ENCODE peak calls at places on chromosomes 6 and 20, in seven cellular contexts. H, R, Y, D, U, W and N are unnamed samples.

GRCh38 chr20:33322456-33322855 is 39.4 kb downstream of the BPIFB1 start:
- DNase-seq in H (no peak), D (no peak), Y (no peak), W (no peak), R (no peak), U (no peak), N (no peak)

GRCh38 chr6:26550250-26550993 is 12.3 kb downstream of the HMGN4 start:
- DNase-seq in D (peak; percentile 66), U (peak; percentile 81), Y (peak; percentile 84), R (peak; percentile 77), H (peak; percentile 41), W (peak; percentile 79), N (peak; percentile 65)

GRCh38 chr20:7775072-7775471 is 165.2 kb downstream of the HAO1 start:
- DNase-seq in U (no peak), Y (no peak), D (no peak), H (no peak), W (no peak), R (no peak), N (no peak)

GRCh38 chr6:12602951-12603710 is 113.4 kb upstream of the PHACTR1 start:
- DNase-seq in R (no peak), W (peak; percentile 88), H (no peak), Y (peak; percentile 12), U (no peak), D (peak; percentile 23), N (no peak)

GRCh38 chr6:97885230-97885772 is 602.3 kb upstream of the MMS22L start:
- DNase-seq in Y (no peak), U (no peak), D (no peak), W (no peak), R (no peak), H (no peak), N (no peak)

GRCh38 chr6:89818977-89819335 is 638 bp downstream of the MDN1 start:
- DNase-seq in D (no peak), H (no peak), Y (no peak), U (no peak), W (peak; percentile 21), R (no peak), N (no peak)

GRCh38 chr6:2935566-2936291 is 32.6 kb upstream of the SERPINB9 start:
- DNase-seq in H (no peak), U (no peak), R (no peak), W (no peak), Y (no peak), D (no peak), N (no peak)

GRCh38 chr20:45890077-45890996 is 671 bp downstream of the NEURL2 start:
- DNase-seq in R (peak; percentile 88), H (peak; percentile 57), W (peak; percentile 66), Y (peak; percentile 92), U (peak; percentile 85), D (peak; percentile 89), N (peak; percentile 87)

GRCh38 chr6:169291148-169291547 is 37.5 kb upstream of the THBS2 start:
- DNase-seq in D (no peak), R (no peak), H (no peak), W (no peak), U (no peak), Y (no peak), N (no peak)

GRCh38 chr6:33335916-33336315 is 18.4 kb upstream of the ZBTB22 start:
- DNase-seq in Y (no peak), H (no peak), R (no peak), W (no peak), U (no peak), D (no peak), N (no peak)

GRCh38 chr20:3505148-3505547 is 34.3 kb downstream of the ATRN start:
- DNase-seq in H (no peak), R (no peak), D (no peak), Y (no peak), U (no peak), W (no peak), N (no peak)

GRCh38 chr6:166670013-166670412 is 43.0 kb upstream of the RPS6KA2 start:
- DNase-seq in U (no peak), R (no peak), W (no peak), H (no peak), Y (no peak), D (no peak), N (no peak)

GRCh38 chr6:31354788-31355539 is 2.0 kb downstream of the HLA-B start:
- DNase-seq in R (no peak), H (no peak), D (no peak), U (no peak), W (no peak), Y (no peak), N (no peak)

GRCh38 chr6:125236536-125237327 is 65.0 kb downstream of the HDDC2 start:
- DNase-seq in R (no peak), H (no peak), W (peak; percentile 27), D (no peak), Y (no peak), U (no peak), N (no peak)

GRCh38 chr6:1624848-1625341 is 15.2 kb downstream of the FOXC1 start:
- DNase-seq in D (no peak), R (no peak), W (no peak), Y (peak; percentile 51), U (peak; percentile 68), H (no peak), N (peak; percentile 46)

GRCh38 chr6:27575594-27576361 is 102.9 kb upstream of the ZNF184 start:
- DNase-seq in W (peak; percentile 72), H (no peak), D (no peak), U (no peak), R (no peak), Y (no peak), N (no peak)

GRCh38 chr6:89830385-89830809 is 717 bp downstream of the CASP8AP2 start:
- DNase-seq in U (no peak), W (no peak), H (no peak), Y (no peak), R (no peak), D (no peak), N (no peak)

GRCh38 chr6:170485159-170485558 is 67.9 kb downstream of the PSMB1 start:
- DNase-seq in R (no peak), H (no peak), Y (no peak), W (no peak), U (no peak), D (no peak), N (no peak)

GRCh38 chr6:128511518-128511917 is 8.9 kb downstream of the PTPRK start:
- DNase-seq in R (no peak), H (no peak), W (peak; percentile 66), Y (no peak), U (no peak), D (no peak), N (no peak)

GRCh38 chr6:53795702-53796450 is 1.1 kb downstream of the LRRC1 start:
- DNase-seq in R (peak; percentile 62), U (peak; percentile 54), W (no peak), Y (no peak), H (no peak), D (no peak), N (peak; percentile 34)

GRCh38 chr6:162264581-162264980 is 463.0 kb downstream of the PRKN start:
- DNase-seq in W (no peak), R (no peak), D (no peak), Y (no peak), H (no peak), U (no peak), N (no peak)

GRCh38 chr20:11978496-11978895 is 60.8 kb downstream of the BTBD3 start:
- DNase-seq in R (no peak), H (no peak), W (no peak), Y (no peak), D (no peak), U (no peak), N (no peak)

GRCh38 chr6:75317503-75318206 is 33.1 kb upstream of the TMEM30A start:
- DNase-seq in D (no peak), Y (no peak), W (no peak), H (no peak), U (no peak), R (no peak), N (no peak)

GRCh38 chr20:63744158-63744557 is 4.6 kb downstream of the SLC2A4RG start:
- DNase-seq in R (no peak), Y (no peak), W (no peak), H (no peak), D (no peak), U (no peak), N (no peak)

GRCh38 chr6:35044145-35044745 is 96.9 kb downstream of the TCP11 start:
- DNase-seq in D (no peak), W (no peak), R (no peak), Y (no peak), U (no peak), H (no peak), N (no peak)

GRCh38 chr6:3749991-3750323 is 1.6 kb downstream of the PXDC1 start:
- DNase-seq in Y (no peak), U (no peak), R (no peak), W (no peak), D (peak; percentile 87), H (no peak), N (no peak)

GRCh38 chr6:123333000-123333756 is 303.6 kb downstream of the TRDN start:
- DNase-seq in H (no peak), U (no peak), D (no peak), W (no peak), R (no peak), Y (no peak), N (no peak)

GRCh38 chr20:31845300-31845863 is at the start of gene FOXS1:
- DNase-seq in R (no peak), Y (no peak), W (no peak), U (peak; percentile 65), H (no peak), D (peak; percentile 51), N (no peak)

GRCh38 chr20:11429889-11430580 is 487.7 kb upstream of the BTBD3 start:
- DNase-seq in W (no peak), Y (no peak), D (no peak), H (no peak), R (no peak), U (peak; percentile 5), N (no peak)

DNA sequence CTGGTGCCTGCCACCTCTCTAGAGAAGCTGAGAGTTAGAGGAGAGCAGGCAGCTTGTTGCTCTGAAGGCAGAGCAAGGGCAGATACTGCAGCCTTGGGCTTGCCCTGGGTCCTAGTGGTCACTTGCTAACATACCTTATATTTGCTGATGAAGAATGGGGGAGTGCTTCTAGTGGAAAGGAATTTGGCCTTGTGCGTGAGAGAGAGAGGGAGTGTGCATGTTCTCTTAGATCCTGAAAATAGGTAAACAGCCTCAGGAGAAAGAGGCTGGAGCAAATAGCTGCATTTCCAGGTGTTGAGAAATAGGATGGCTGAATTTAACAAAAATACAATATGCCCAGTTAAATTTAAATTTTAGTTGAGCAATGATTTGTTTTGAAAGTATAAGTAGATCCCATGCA is 724.5 kb upstream of the FLRT3 start:
- DNase-seq in R (no peak), H (no peak), D (no peak), Y (no peak), U (peak; percentile 18), W (peak; percentile 34), N (no peak)
- TF ChIP-seq CTCF in R (no peak), H (no peak), D (no peak), Y (no peak), U (no peak), W (no peak), N (no peak)

GRCh38 chr6:19210849-19211590 is 626.1 kb upstream of the ID4 start:
- DNase-seq in H (no peak), U (peak; percentile 59), Y (peak; percentile 35), R (no peak), W (peak; percentile 4), D (no peak), N (peak; percentile 50)
- TF ChIP-seq CTCF in H (no peak), U (peak; percentile 35), Y (no peak), R (no peak), W (no peak), D (no peak), N (peak; percentile 57)

GRCh38 chr20:20593447-20594170 is 118.8 kb downstream of the RALGAPA2 start:
- DNase-seq in U (peak; percentile 26), D (peak; percentile 46), W (peak; percentile 61), Y (peak; percentile 75), H (no peak), R (peak; percentile 47), N (peak; percentile 42)
- TF ChIP-seq CTCF in U (peak; percentile 51), D (peak; percentile 46), W (peak; percentile 71), Y (peak; percentile 87), H (no peak), R (peak; percentile 56), N (peak; percentile 45)

GRCh38 chr6:15811107-15811506 is 148.3 kb upstream of the DTNBP1 start:
- DNase-seq in W (no peak), D (no peak), Y (no peak), U (no peak), R (no peak), H (no peak), N (no peak)
- TF ChIP-seq CTCF in W (no peak), D (no peak), Y (no peak), U (no peak), R (no peak), H (no peak), N (no peak)